ENCODE peak calls at places on chromosomes 13 and 19, in four cellular contexts. B, V, O and N are unnamed samples.

GRCh38 chr19:912181-913079 is 589 bp downstream of the R3HDM4 start:
- DNase-seq in B (peak), V (no peak), O (peak), N (no peak)

GRCh38 chr19:40110570-40110969 is 19.8 kb upstream of the ZNF780A start:
- DNase-seq in B (no peak), V (no peak), O (no peak), N (no peak)

GRCh38 chr13:26678796-26679195 is 81.8 kb downstream of the GPR12 start:
- DNase-seq in B (no peak), V (no peak), O (no peak), N (no peak)

GRCh38 chr13:92510416-92510815 is 716.2 kb upstream of the GPC6 start:
- DNase-seq in B (no peak), V (peak), O (no peak), N (no peak)

GRCh38 chr13:50715402-50716146 is 127.9 kb downstream of the DLEU7 start:
- DNase-seq in B (no peak), V (no peak), O (no peak), N (no peak)

GRCh38 chr19:4061178-4061682 is 5.5 kb downstream of the ZBTB7A start:
- DNase-seq in B (no peak), V (no peak), O (peak), N (no peak)

GRCh38 chr13:42707596-42707995 is 73.8 kb upstream of the FAM216B start:
- DNase-seq in B (no peak), V (peak), O (peak), N (no peak)

GRCh38 chr19:29564574-29565005 is 38.8 kb downstream of the VSTM2B start:
- DNase-seq in B (no peak), V (no peak), O (no peak), N (peak)

GRCh38 chr13:26562538-26562890 is 5.0 kb downstream of the WASF3 start:
- DNase-seq in B (no peak), V (no peak), O (peak), N (no peak)

GRCh38 chr19:33577947-33578346 is 43.8 kb upstream of the CHST8 start:
- DNase-seq in B (no peak), V (no peak), O (no peak), N (no peak)

GRCh38 chr13:22403144-22403543 is 732.3 kb downstream of the FGF9 start:
- DNase-seq in B (no peak), V (no peak), O (peak), N (no peak)

GRCh38 chr19:1259873-1260748 is 9.0 kb upstream of the CIRBP start:
- DNase-seq in B (no peak), V (peak), O (peak), N (no peak)

GRCh38 chr13:41648314-41648935 is 191.1 kb downstream of the RGCC start:
- DNase-seq in B (no peak), V (peak), O (peak), N (no peak)

GRCh38 chr13:95509521-95510315 is 42.8 kb upstream of the CLDN10 start:
- DNase-seq in B (no peak), V (peak), O (peak), N (no peak)

GRCh38 chr13:112815871-112816270 is 126.0 kb downstream of the ATP11A start:
- DNase-seq in B (no peak), V (no peak), O (no peak), N (no peak)

GRCh38 chr19:7618771-7619510 is 10.4 kb downstream of the XAB2 start:
- DNase-seq in B (no peak), V (no peak), O (no peak), N (no peak)

GRCh38 chr19:17931532-17932191 is 1.2 kb upstream of the CCDC124 start:
- DNase-seq in B (peak), V (peak), O (no peak), N (no peak)

GRCh38 chr13:113836917-113837553 is 26.8 kb downstream of the GAS6 start:
- DNase-seq in B (no peak), V (peak), O (peak), N (peak)

GRCh38 chr13:113532156-113532806 is 41.8 kb upstream of the DCUN1D2 start:
- DNase-seq in B (no peak), V (no peak), O (no peak), N (no peak)

GRCh38 chr13:36965767-36966166 is 33.4 kb downstream of the ALG5 start:
- DNase-seq in B (no peak), V (peak), O (peak), N (no peak)

GRCh38 chr13:96700657-96701056 is 293.6 kb downstream of the OXGR1 start:
- DNase-seq in B (no peak), V (peak), O (peak), N (no peak)

GRCh38 chr13:59088716-59089115 is 1075.0 kb downstream of the DIAPH3 start:
- DNase-seq in B (no peak), V (peak), O (no peak), N (no peak)

GRCh38 chr13:41562541-41563178 is 105.3 kb downstream of the RGCC start:
- DNase-seq in B (no peak), V (no peak), O (no peak), N (no peak)

GRCh38 chr13:41049480-41049879 is 11.8 kb upstream of the WBP4 start:
- DNase-seq in B (no peak), V (no peak), O (peak), N (no peak)

GRCh38 chr13:98438246-98439135 is 138.4 kb downstream of the STK24 start:
- DNase-seq in B (no peak), V (no peak), O (no peak), N (no peak)

GRCh38 chr13:21075303-21076264 is 14.2 kb upstream of the LATS2 start:
- DNase-seq in B (no peak), V (peak), O (peak), N (no peak)

GRCh38 chr19:54203151-54203611 is 2.5 kb downstream of the RPS9 start:
- DNase-seq in B (no peak), V (peak), O (peak), N (no peak)

GRCh38 chr13:41231786-41232185 is 31.6 kb downstream of the MTRF1 start:
- DNase-seq in B (no peak), V (peak), O (no peak), N (peak)

GRCh38 chr13:111259058-111259457 is 61.4 kb upstream of the TEX29 start:
- DNase-seq in B (no peak), V (no peak), O (no peak), N (no peak)

GRCh38 chr19:3467437-3468198 is 12.7 kb downstream of the SMIM24 start:
- DNase-seq in B (no peak), V (no peak), O (no peak), N (no peak)

GRCh38 chr13:36920612-36921185 is 661 bp upstream of the SMAD9 start:
- DNase-seq in B (no peak), V (no peak), O (peak), N (no peak)

GRCh38 chr13:50831510-50831909 is 12.0 kb downstream of the DLEU7 start:
- DNase-seq in B (no peak), V (no peak), O (no peak), N (no peak)